ENCODE peak calls at places on chromosomes 1 and 21, in ten cellular contexts. T is Peyer's patch; L is CD8-positive, alpha-beta memory T cell; A is CD8-positive, alpha-beta T cell; I is adipocyte; N is RWPE2; V is lower lobe of right lung; O is cardiac muscle cell; Q is pancreas; F is left lung. J is an unnamed sample.

GRCh38 chr1:78651247-78651646 is 1.6 kb downstream of the IFI44 start:
- DNase-seq in Q (no peak), O (no peak), V (no peak), A (no peak), T (peak; percentile 46), F (no peak), I (no peak), N (no peak), L (no peak), J (no peak)

GRCh38 chr1:26543444-26543835 is 13.9 kb downstream of the RPS6KA1 start:
- DNase-seq in O (no peak), T (no peak), N (no peak), I (no peak), V (no peak), L (no peak), A (no peak), F (no peak), Q (no peak), J (no peak)

GRCh38 chr1:170893655-170894297 is 41.6 kb upstream of the MROH9 start:
- DNase-seq in Q (no peak), V (no peak), I (peak; percentile 94), L (no peak), T (no peak), O (no peak), N (no peak), F (no peak), A (no peak), J (no peak)

GRCh38 chr1:201501812-201502510 is 5.0 kb downstream of the CSRP1 start:
- DNase-seq in N (no peak), V (no peak), Q (peak; percentile 69), T (peak; percentile 58), L (no peak), I (no peak), A (no peak), F (no peak), O (no peak), J (no peak)

GRCh38 chr1:161491472-161491871 is 13.8 kb upstream of the FCGR2A start:
- DNase-seq in I (no peak), N (no peak), Q (no peak), A (no peak), O (no peak), F (no peak), V (no peak), T (no peak), L (no peak), J (no peak)

GRCh38 chr1:24503003-24503751 is 541 bp downstream of the RCAN3 start:
- DNase-seq in I (peak; percentile 38), L (no peak), F (no peak), V (no peak), Q (peak; percentile 25), N (no peak), T (peak; percentile 61), A (peak; percentile 57), O (no peak), J (no peak)

GRCh38 chr1:230706020-230706699 is 7.8 kb downstream of the AGT start:
- DNase-seq in F (no peak), N (no peak), A (no peak), L (no peak), V (no peak), T (no peak), Q (no peak), O (no peak), I (no peak), J (no peak)

GRCh38 chr1:113937146-113937545 is 8.0 kb downstream of the HIPK1 start:
- DNase-seq in V (no peak), N (no peak), A (no peak), Q (no peak), O (no peak), L (no peak), T (no peak), F (no peak), I (no peak), J (no peak)

GRCh38 chr1:13597166-13597565 is 13.5 kb downstream of the PDPN start:
- DNase-seq in F (no peak), Q (no peak), I (no peak), L (no peak), T (no peak), A (no peak), N (no peak), O (no peak), V (no peak), J (no peak)

GRCh38 chr1:67834246-67834877 is 1.1 kb upstream of the GNG12 start:
- DNase-seq in Q (no peak), A (no peak), N (no peak), I (no peak), T (no peak), O (no peak), L (no peak), F (no peak), V (no peak), J (no peak)

GRCh38 chr1:145918992-145919939 is 749 bp upstream of the PEX11B start:
- DNase-seq in F (peak; percentile 76), T (peak; percentile 76), L (no peak), N (no peak), A (peak; percentile 8), O (peak; percentile 49), I (peak; percentile 41), Q (peak; percentile 59), V (peak; percentile 83), J (no peak)

DNA sequence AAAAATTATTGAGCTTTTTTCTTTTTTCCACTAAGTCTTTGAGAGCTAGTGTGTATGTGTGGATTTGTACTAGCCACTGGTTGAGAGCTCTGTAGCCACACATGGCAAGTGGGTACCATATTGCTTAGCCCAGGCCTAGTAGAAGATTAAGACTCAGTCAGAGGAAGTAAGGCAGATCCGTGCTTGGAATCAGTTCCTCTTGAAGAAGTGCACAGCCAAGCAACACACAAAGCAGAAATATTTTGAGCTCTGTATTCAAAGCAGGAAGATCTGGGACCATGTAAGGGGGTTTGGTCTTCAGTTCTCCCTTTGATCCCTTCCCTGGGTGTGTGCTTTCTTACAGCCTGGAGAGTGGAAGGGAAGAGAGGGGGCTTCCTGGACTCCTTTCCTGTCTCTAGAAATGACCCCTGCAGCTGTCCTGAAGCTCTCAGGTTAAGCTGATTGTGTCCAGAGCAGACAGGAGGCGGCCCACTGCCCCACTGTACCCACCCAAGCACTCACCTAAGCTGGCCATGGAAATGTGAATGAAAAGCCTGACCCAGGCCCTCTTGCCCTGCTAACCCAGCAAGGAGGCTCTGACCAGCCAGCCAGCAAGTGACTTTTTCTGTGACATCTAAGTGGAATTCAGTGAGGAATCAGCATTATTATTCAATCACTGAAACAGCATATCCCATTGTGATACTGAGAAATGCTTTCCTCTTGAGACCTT is 3.6 kb downstream of the ETS2 start:
- DNase-seq in A (no peak), I (no peak), V (no peak), Q (no peak), O (no peak), F (no peak), L (no peak), T (no peak), N (no peak), J (no peak)
- H3K4me1 ChIP-seq in A (peaks cover 8% of the 10 kb centered on the region), I (peaks cover 25% of the 10 kb centered on the region), V (peaks cover 80% of the 10 kb centered on the region), Q (no peaks in the 10 kb centered on the region), O (peaks cover 3% of the 10 kb centered on the region), F (peaks cover 27% of the 10 kb centered on the region), L (peaks cover 22% of the 10 kb centered on the region), T (peaks cover 39% of the 10 kb centered on the region), N (peaks cover 64% of the 10 kb centered on the region), J (peaks cover 51% of the 10 kb centered on the region)

GRCh38 chr1:156483397-156483796 is 17.2 kb downstream of the MEF2D start:
- DNase-seq in O (no peak), V (no peak), F (no peak), L (no peak), Q (no peak), N (no peak), T (no peak), A (no peak), I (peak; percentile 51), J (no peak)
- H3K4me1 ChIP-seq in O (peaks cover 12% of the 10 kb centered on the region), V (peaks cover 60% of the 10 kb centered on the region), F (peaks cover 6% of the 10 kb centered on the region), L (peaks cover 58% of the 10 kb centered on the region), Q (no peaks in the 10 kb centered on the region), N (no peaks in the 10 kb centered on the region), T (peaks cover 45% of the 10 kb centered on the region), A (peaks cover 47% of the 10 kb centered on the region), I (peaks cover 16% of the 10 kb centered on the region), J (peaks cover 95% of the 10 kb centered on the region)

DNA sequence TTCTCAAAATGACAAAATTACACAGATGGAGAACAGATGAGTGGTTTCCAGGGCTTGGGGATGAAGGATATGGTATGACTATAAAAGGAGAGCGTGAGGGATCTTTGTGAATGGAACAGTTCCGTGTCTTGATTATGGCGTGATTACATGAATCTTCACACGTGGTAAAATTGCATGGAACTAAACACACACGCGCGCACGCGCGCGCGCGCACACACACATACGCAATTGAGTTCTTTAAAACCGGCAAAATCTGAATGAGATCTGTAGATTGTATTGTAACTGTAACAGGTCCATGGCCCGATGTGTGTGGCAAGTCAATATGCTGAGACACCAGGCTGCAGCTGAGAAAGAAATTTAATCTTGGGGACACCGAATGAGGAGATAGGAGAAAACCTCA is 11.1 kb upstream of the LRRN2 start:
- DNase-seq in F (no peak), O (no peak), I (no peak), N (no peak), A (no peak), Q (no peak), L (no peak), T (no peak), V (no peak), J (no peak)
- H3K4me1 ChIP-seq in F (no peaks in the 10 kb centered on the region), O (no peaks in the 10 kb centered on the region), I (peaks cover 12% of the 10 kb centered on the region), N (no peaks in the 10 kb centered on the region), A (no peaks in the 10 kb centered on the region), Q (no peaks in the 10 kb centered on the region), L (no peaks in the 10 kb centered on the region), T (no peaks in the 10 kb centered on the region), V (no peaks in the 10 kb centered on the region), J (no peaks in the 10 kb centered on the region)

GRCh38 chr21:17785403-17785788 is 33.8 kb downstream of the C21orf91 start:
- DNase-seq in A (no peak), N (no peak), O (no peak), L (no peak), I (no peak), V (no peak), F (no peak), Q (no peak), T (no peak), J (no peak)

GRCh38 chr21:17793271-17793670 is 25.9 kb downstream of the C21orf91 start:
- DNase-seq in L (no peak), V (no peak), I (no peak), F (no peak), O (no peak), Q (no peak), A (no peak), N (no peak), T (no peak), J (no peak)

GRCh38 chr21:17786219-17787181 is 32.7 kb downstream of the C21orf91 start:
- DNase-seq in F (no peak), L (no peak), T (no peak), V (peak; percentile 49), N (no peak), I (no peak), O (no peak), A (no peak), Q (no peak), J (no peak)

GRCh38 chr21:17789660-17790059 is 29.5 kb downstream of the C21orf91 start:
- DNase-seq in L (no peak), Q (no peak), F (no peak), N (no peak), V (no peak), I (no peak), T (no peak), O (no peak), A (no peak), J (no peak)

DNA sequence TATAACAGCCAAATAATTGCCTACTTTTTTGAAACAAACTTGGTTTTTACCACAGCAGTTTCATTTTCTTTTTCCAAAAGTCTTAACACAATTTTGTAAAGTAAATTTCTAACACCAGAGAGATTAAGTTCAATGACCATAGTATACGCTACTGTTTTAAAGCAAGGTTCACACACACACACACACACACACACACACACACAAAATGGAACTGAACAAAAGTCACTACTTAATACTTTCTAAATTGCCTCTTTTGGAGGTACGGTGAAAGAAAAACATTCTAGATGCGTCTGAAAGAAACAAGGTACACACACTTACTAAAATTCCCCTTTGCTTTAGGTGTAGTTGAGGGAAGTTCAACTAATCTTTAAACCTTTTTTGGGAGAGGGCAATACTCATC is 30.1 kb downstream of the C21orf91 start:
- DNase-seq in V (no peak), I (no peak), T (no peak), A (no peak), N (no peak), L (no peak), O (no peak), Q (no peak), F (no peak), J (no peak)
- H3K4me1 ChIP-seq in V (peaks cover 24% of the 10 kb centered on the region), I (peaks cover 1% of the 10 kb centered on the region), T (no peaks in the 10 kb centered on the region), A (peaks cover 64% of the 10 kb centered on the region), N (no peaks in the 10 kb centered on the region), L (peaks cover 65% of the 10 kb centered on the region), O (no peaks in the 10 kb centered on the region), Q (no peaks in the 10 kb centered on the region), F (no peaks in the 10 kb centered on the region), J (no peaks in the 10 kb centered on the region)

J was measured in right atrium auricular region.